ENCODE peak calls at places on chromosomes 11 and 22, in ten cellular contexts. L is lower lobe of right lung; A is stimulated activated CD4-positive, alpha-beta T cell treated with anti-CD3 and anti-CD28 coated beads, TNF-alpha, amount 100 ng/mL, for 4 hours; B is activated CD8-positive, alpha-beta T cell treated with anti-CD3 and anti-CD28 coated beads, Interleukin-2, amount 10 ng/mL, durations not matched to agents 7 days and 5 days; E is tibial artery; I is iPS-NIHi11; T is non-pigmented ciliary epithelial cell; W is T-helper 1 cell; V is GM06990; F is NCI-H2171 treated with DMSO at 0.1 percent for 48 hours. O is an unnamed sample.

GRCh38 chr11:3182462-3182852 is 17.3 kb upstream of the OSBPL5 start:
- DNase-seq in B (no peak), W (no peak), I (no peak), E (no peak), F (no peak), T (no peak), L (peak; percentile 25), A (no peak), V (no peak), O (no peak)

GRCh38 chr22:36586852-36587251 is 57.9 kb upstream of the EIF3D start:
- DNase-seq in A (no peak), E (no peak), B (no peak), I (no peak), F (no peak), V (no peak), W (no peak), T (no peak), L (no peak), O (no peak)

GRCh38 chr11:83073884-83074283 is 2.2 kb upstream of the RAB30 start:
- DNase-seq in E (no peak), T (no peak), I (no peak), F (no peak), B (no peak), A (no peak), W (no peak), V (no peak), L (no peak), O (no peak)

GRCh38 chr11:102010776-102011500 is 36.3 kb upstream of the CFAP300 start:
- DNase-seq in F (peak; percentile 5), L (peak; percentile 83), B (no peak), I (peak; percentile 83), V (no peak), E (peak; percentile 67), A (no peak), W (no peak), T (peak; percentile 60), O (peak; percentile 83)

GRCh38 chr11:134071306-134071705 is 2.4 kb downstream of the JAM3 start:
- DNase-seq in V (no peak), F (peak; percentile 43), A (no peak), T (no peak), B (no peak), I (no peak), E (no peak), L (no peak), W (no peak), O (no peak)

GRCh38 chr11:62850911-62851806 is 11.8 kb upstream of the WDR74 start:
- DNase-seq in T (no peak), W (no peak), E (no peak), B (no peak), F (no peak), I (no peak), V (peak; percentile 47), A (no peak), L (no peak), O (no peak)

GRCh38 chr22:48663297-48663696 is 1164.4 kb downstream of the BRD1 start:
- DNase-seq in I (peak; percentile 87), B (no peak), L (no peak), F (peak; percentile 27), T (no peak), W (no peak), A (no peak), E (no peak), V (no peak), O (no peak)

GRCh38 chr11:108592591-108593213 is 866 bp downstream of the EXPH5 start:
- DNase-seq in B (peak; percentile 32), I (peak; percentile 35), L (peak; percentile 58), W (peak; percentile 20), F (peak; percentile 9), T (no peak), V (peak; percentile 43), E (peak; percentile 23), A (peak; percentile 29), O (no peak)

GRCh38 chr22:44689173-44689572 is 12.8 kb upstream of the PRR5 start:
- DNase-seq in E (no peak), I (no peak), V (no peak), F (no peak), A (no peak), W (no peak), T (no peak), B (no peak), L (no peak), O (no peak)

GRCh38 chr11:122814401-122814800 is 23.9 kb upstream of the CRTAM start:
- DNase-seq in E (no peak), I (no peak), L (no peak), B (peak; percentile 30), T (no peak), F (no peak), V (no peak), W (no peak), A (no peak), O (peak; percentile 10)

GRCh38 chr11:34448223-34448994 is 9.7 kb downstream of the CAT start:
- DNase-seq in I (no peak), L (no peak), B (no peak), A (no peak), V (no peak), T (no peak), F (no peak), E (no peak), W (no peak), O (no peak)

GRCh38 chr22:28710889-28711285 is 30.7 kb downstream of the CHEK2 start:
- DNase-seq in B (no peak), V (no peak), I (no peak), F (no peak), A (no peak), W (no peak), T (no peak), E (no peak), L (no peak), O (no peak)

GRCh38 chr11:67415501-67416304 is at the start of gene CARNS1:
- DNase-seq in I (no peak), T (no peak), L (no peak), V (no peak), E (no peak), W (no peak), B (no peak), F (no peak), A (no peak), O (no peak)

GRCh38 chr22:36350751-36351594 is 36.8 kb downstream of the MYH9 start:
- DNase-seq in I (no peak), V (no peak), E (no peak), F (no peak), W (no peak), T (no peak), B (no peak), L (no peak), A (no peak), O (no peak)

GRCh38 chr11:66312549-66313320 is 4.1 kb downstream of the CD248 start:
- DNase-seq in W (peak; percentile 99), I (peak; percentile 93), L (peak; percentile 100), E (peak; percentile 99), B (peak; percentile 100), V (peak; percentile 92), T (peak; percentile 93), A (peak; percentile 97), F (peak; percentile 98), O (peak; percentile 99)

GRCh38 chr22:27836181-27836580 is 34.6 kb upstream of the MN1 start:
- DNase-seq in B (no peak), L (no peak), A (no peak), F (no peak), W (no peak), E (peak; percentile 16), T (no peak), V (no peak), I (no peak), O (no peak)

GRCh38 chr11:77506857-77507256 is 33.0 kb upstream of the PAK1 start:
- DNase-seq in V (no peak), B (no peak), F (peak; percentile 45), L (no peak), I (no peak), A (no peak), T (no peak), W (no peak), E (no peak), O (no peak)

GRCh38 chr22:22893077-22893805 is 5.6 kb downstream of the IGLL5 start:
- DNase-seq in E (no peak), W (no peak), T (no peak), V (no peak), F (no peak), L (no peak), B (no peak), I (peak; percentile 36), A (no peak), O (no peak)

GRCh38 chr22:24156915-24157782 is 24.1 kb upstream of the SUSD2 start:
- DNase-seq in V (peak; percentile 91), B (peak; percentile 97), W (peak; percentile 85), A (peak; percentile 41), L (peak; percentile 94), I (peak; percentile 92), F (peak; percentile 91), E (peak; percentile 86), T (no peak), O (peak; percentile 90)

GRCh38 chr11:72081856-72082255 is 1.2 kb downstream of the LRRC51 start:
- DNase-seq in L (no peak), E (no peak), F (no peak), T (no peak), V (no peak), W (no peak), B (no peak), I (no peak), A (no peak), O (no peak)

O was measured in cardiac muscle cell.